ENCODE peak calls at places on chromosomes 7 and 10, in four cellular contexts. C is stomach, B is prostate gland, M is tibial nerve. E is an unnamed sample.

GRCh38 chr7:143974457-143974856 is 19.8 kb downstream of the OR2F1 start:
- DNase-seq in C (no peak), B (peak), M (no peak), E (no peak)

GRCh38 chr10:122786269-122786668 is 59.4 kb downstream of the CUZD1 start:
- DNase-seq in C (no peak), B (no peak), M (no peak), E (no peak)

GRCh38 chr10:64873959-64874358 is 1352.8 kb downstream of the REEP3 start:
- DNase-seq in C (no peak), B (no peak), M (no peak), E (no peak)

GRCh38 chr10:86047588-86047987 is 319.0 kb downstream of the GRID1 start:
- DNase-seq in C (no peak), B (no peak), M (no peak), E (no peak)

GRCh38 chr7:103551006-103551405 is 105.0 kb upstream of the SLC26A5 start:
- DNase-seq in C (no peak), B (no peak), M (no peak), E (no peak)

GRCh38 chr7:66150471-66150870 is 35.8 kb downstream of the CRCP start:
- DNase-seq in C (no peak), B (no peak), M (peak), E (no peak)

GRCh38 chr10:97050205-97050745 is 135.5 kb downstream of the SLIT1 start:
- DNase-seq in C (no peak), B (no peak), M (no peak), E (no peak)

GRCh38 chr7:122885583-122886356 is 490 bp downstream of the CADPS2 start:
- DNase-seq in C (peak), B (peak), M (no peak), E (no peak)

GRCh38 chr10:56178210-56178609 is 182.8 kb downstream of the ZWINT start:
- DNase-seq in C (no peak), B (no peak), M (no peak), E (no peak)

GRCh38 chr7:157668221-157668883 is 331.5 kb downstream of the DNAJB6 start:
- DNase-seq in C (no peak), B (no peak), M (no peak), E (no peak)

GRCh38 chr10:88974012-88974411 is 16.6 kb upstream of the FAS start:
- DNase-seq in C (no peak), B (no peak), M (no peak), E (no peak)

GRCh38 chr10:3198900-3199299 is 26.3 kb upstream of the PITRM1 start:
- DNase-seq in C (no peak), B (no peak), M (no peak), E (no peak)

GRCh38 chr10:3785849-3786290 is 861 bp upstream of the KLF6 start:
- DNase-seq in C (no peak), B (no peak), M (no peak), E (no peak)

GRCh38 chr7:127768241-127768640 is 116.2 kb downstream of the SND1 start:
- DNase-seq in C (no peak), B (no peak), M (no peak), E (no peak)

GRCh38 chr7:116211913-116212596 is 1.7 kb downstream of the TES start:
- DNase-seq in C (no peak), B (no peak), M (no peak), E (no peak)

GRCh38 chr7:71682841-71683341 is 550.9 kb downstream of the GALNT17 start:
- DNase-seq in C (no peak), B (no peak), M (no peak), E (no peak)

GRCh38 chr10:88066876-88067275 is 203.5 kb downstream of the PTEN start:
- DNase-seq in C (no peak), B (no peak), M (no peak), E (no peak)

GRCh38 chr10:83459124-83459523 is 680.2 kb upstream of the GHITM start:
- DNase-seq in C (no peak), B (no peak), M (no peak), E (no peak)

GRCh38 chr7:875051-875450 is 1.3 kb upstream of the GET4 start:
- DNase-seq in C (no peak), B (no peak), M (no peak), E (no peak)

GRCh38 chr10:17026686-17027485 is 102.7 kb downstream of the CUBN start:
- DNase-seq in C (no peak), B (no peak), M (no peak), E (no peak)

DNA sequence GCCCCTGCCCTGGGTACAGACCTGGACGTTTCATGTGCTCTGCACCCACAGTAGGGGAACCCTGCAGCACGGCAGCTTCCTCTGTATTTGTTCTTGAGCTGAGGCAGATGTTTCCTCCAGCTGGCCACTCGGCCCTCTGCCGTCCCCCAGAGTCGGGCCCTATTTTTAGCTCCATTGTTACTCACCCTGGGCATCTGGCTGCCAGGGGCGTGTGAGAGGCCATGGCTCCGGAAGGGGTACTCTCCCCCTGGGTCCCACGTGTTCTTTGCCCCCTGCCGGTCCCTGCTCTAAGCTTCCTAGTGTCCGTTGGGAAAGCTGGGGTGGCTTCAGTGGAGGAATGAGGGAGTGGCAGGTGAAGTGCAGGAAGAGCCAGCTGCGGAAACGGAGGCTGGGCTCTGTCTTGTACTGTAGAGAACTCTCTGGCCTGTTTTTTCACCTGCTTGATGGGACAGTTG is 30.4 kb downstream of the PALD1 start:
- DNase-seq in C (peak), B (no peak), M (peak), E (no peak)
- TF ChIP-seq CTCF in C (no peak), B (no peak), M (no peak), E (no peak)

DNA sequence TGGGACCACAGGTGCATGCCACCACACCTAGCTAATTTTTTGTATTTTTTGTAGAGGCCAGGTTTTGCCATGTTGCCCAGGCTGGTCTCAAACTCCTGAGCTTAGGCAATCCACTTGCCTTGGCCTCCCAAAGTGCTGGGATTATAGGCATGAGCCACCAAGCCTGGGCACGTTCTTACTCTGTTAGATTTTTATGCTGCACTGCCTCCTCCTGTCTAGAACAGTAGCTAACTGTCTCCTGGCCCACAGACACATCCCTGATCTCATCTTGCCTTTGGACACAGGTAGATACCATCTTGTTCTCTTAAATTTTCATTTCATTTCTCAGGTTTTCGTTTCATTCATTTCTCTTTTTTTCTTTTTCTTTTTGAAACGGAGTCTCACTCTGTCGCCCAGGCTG is 41.1 kb downstream of the BLVRA start:
- DNase-seq in C (no peak), B (no peak), M (no peak), E (no peak)
- TF ChIP-seq CTCF in C (no peak), B (no peak), M (no peak), E (no peak)

GRCh38 chr7:27164381-27165088 is 802 bp downstream of the HOXA9 start:
- DNase-seq in C (no peak), B (peak), M (no peak), E (no peak)
- TF ChIP-seq CTCF in C (no peak), B (peak), M (no peak), E (no peak)

GRCh38 chr10:13354783-13355182 is 6.7 kb upstream of the SEPHS1 start:
- DNase-seq in C (no peak), B (no peak), M (no peak), E (no peak)

GRCh38 chr10:13349776-13350274 is 1.7 kb upstream of the SEPHS1 start:
- DNase-seq in C (peak), B (peak), M (peak), E (no peak)

GRCh38 chr10:13351340-13351915 is 3.3 kb upstream of the SEPHS1 start:
- DNase-seq in C (no peak), B (no peak), M (no peak), E (no peak)

GRCh38 chr10:13356392-13356791 is 8.3 kb upstream of the SEPHS1 start:
- DNase-seq in C (no peak), B (no peak), M (no peak), E (no peak)

GRCh38 chr10:13352519-13352918 is 4.4 kb upstream of the SEPHS1 start:
- DNase-seq in C (no peak), B (no peak), M (no peak), E (no peak)
- TF ChIP-seq CTCF in C (no peak), B (no peak), M (no peak), E (no peak)

GRCh38 chr7:73985737-73986141 is 42.2 kb upstream of the ELN start:
- DNase-seq in C (no peak), B (no peak), M (no peak), E (no peak)
- TF ChIP-seq CTCF in C (no peak), B (no peak), M (no peak), E (no peak)

DNA sequence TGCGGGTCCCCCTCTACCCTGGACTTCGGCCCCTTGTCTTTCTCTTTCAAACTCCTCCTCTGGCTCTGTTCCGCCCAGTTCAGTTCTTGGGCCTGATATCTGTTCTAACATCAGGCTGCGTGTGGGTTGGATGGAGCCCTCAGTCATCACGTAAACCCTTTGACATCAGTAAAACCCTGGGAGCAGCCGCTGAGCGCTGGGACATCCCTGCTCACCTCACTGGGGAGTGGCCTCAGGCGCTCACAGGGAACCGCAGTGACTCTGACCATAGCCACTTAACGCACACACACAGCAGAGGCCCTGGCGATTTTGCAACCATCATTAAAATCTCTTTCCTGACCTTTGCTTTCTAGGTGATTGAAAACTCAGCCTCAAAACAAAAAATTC is 113.3 kb downstream of the CYTH3 start:
- DNase-seq in C (no peak), B (no peak), M (no peak), E (no peak)
- TF ChIP-seq CTCF in C (no peak), B (no peak), M (no peak), E (no peak)

DNA sequence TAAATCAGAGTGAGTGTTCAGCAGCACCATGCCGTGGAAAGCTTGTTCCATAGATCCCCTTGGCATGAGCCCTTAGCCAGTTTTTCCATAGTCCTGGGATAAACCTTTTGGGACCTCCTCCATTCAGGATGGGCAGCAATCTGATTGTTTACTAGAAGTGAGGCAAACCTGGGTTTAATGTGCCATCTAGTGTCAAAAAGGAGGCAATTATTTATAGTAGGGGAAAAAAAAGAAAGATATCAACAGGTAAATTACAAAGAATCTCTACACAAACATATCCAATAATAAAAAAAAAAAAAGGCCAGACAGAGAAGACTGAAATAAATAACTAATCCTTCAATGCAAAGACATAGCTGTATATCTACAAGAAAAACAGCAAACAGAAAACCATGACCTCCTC is 229.0 kb upstream of the STK17A start:
- DNase-seq in C (no peak), B (no peak), M (no peak), E (no peak)
- TF ChIP-seq CTCF in C (no peak), B (no peak), M (no peak), E (no peak)